ENCODE peak calls at places on chromosomes 4 and X, in five cellular contexts. P is GM12878, L is ovary, C is HepG2, T is uterus. Q is an unnamed sample.
A peak's percentile ranks its signal among the peaks of the same experiment; 100 is the strongest.

GRCh38 chr4:6772223-6772928 is 10.2 kb upstream of the KIAA0232 start:
- DNase-seq in T (no peak), C (no peak), P (no peak), L (no peak), Q (no peak)

GRCh38 chrX:132071260-132071659 is 48.2 kb downstream of the STK26 start:
- DNase-seq in T (no peak), L (no peak), P (no peak), C (peak; percentile 1), Q (no peak)

GRCh38 chrX:34275710-34276109 is 143.6 kb upstream of the FAM47A start:
- DNase-seq in P (no peak), C (no peak), T (no peak), L (no peak), Q (no peak)

GRCh38 chr4:134747108-134747805 is 545.7 kb upstream of the PABPC4L start:
- DNase-seq in T (no peak), L (no peak), P (no peak), C (peak; percentile 4), Q (no peak)

GRCh38 chr4:71765349-71765748 is 18.5 kb downstream of the GC start:
- DNase-seq in T (no peak), P (no peak), L (no peak), C (no peak), Q (peak; percentile 5)

GRCh38 chr4:11614426-11614825 is 185.7 kb upstream of the HS3ST1 start:
- DNase-seq in L (no peak), T (no peak), C (no peak), P (no peak), Q (no peak)

GRCh38 chrX:115459883-115460564 is 101.0 kb upstream of the PLS3 start:
- DNase-seq in L (no peak), C (no peak), P (no peak), T (no peak), Q (no peak)

GRCh38 chr4:75741027-75741426 is 16.6 kb downstream of the USO1 start:
- DNase-seq in L (no peak), T (no peak), C (no peak), P (no peak), Q (no peak)

GRCh38 chrX:9339603-9340569 is 125.0 kb upstream of the TBL1X start:
- DNase-seq in C (no peak), L (peak; percentile 55), T (peak; percentile 62), P (no peak), Q (no peak)

GRCh38 chrX:77447339-77448149 is at the start of gene FGF16:
- DNase-seq in C (no peak), P (no peak), L (no peak), T (no peak), Q (peak; percentile 7)

GRCh38 chr4:134544303-134544761 is 342.7 kb upstream of the PABPC4L start:
- DNase-seq in T (no peak), L (no peak), P (no peak), C (no peak), Q (peak; percentile 65)

GRCh38 chr4:123397276-123398150 is 918 bp downstream of the SPRY1 start:
- DNase-seq in L (peak; percentile 54), C (peak; percentile 75), P (no peak), T (peak; percentile 37), Q (peak; percentile 73)

GRCh38 chr4:8886625-8887406 is 15.2 kb upstream of the HMX1 start:
- DNase-seq in C (no peak), P (no peak), T (no peak), L (no peak), Q (no peak)

GRCh38 chr4:186906722-186907121 is 183.1 kb upstream of the FAT1 start:
- DNase-seq in P (no peak), C (no peak), L (no peak), T (no peak), Q (no peak)

GRCh38 chr4:41257257-41257900 is 651 bp downstream of the UCHL1 start:
- DNase-seq in P (no peak), C (no peak), L (peak; percentile 50), T (no peak), Q (peak; percentile 65)

GRCh38 chr4:140141196-140141845 is 12.7 kb downstream of the MAML3 start:
- DNase-seq in L (no peak), C (no peak), P (no peak), T (no peak), Q (peak; percentile 25)

GRCh38 chrX:100674705-100675104 is 30.7 kb downstream of the SRPX2 start:
- DNase-seq in P (no peak), L (no peak), T (no peak), C (no peak), Q (no peak)

GRCh38 chr4:109406337-109406931 is 27.2 kb upstream of the SEC24B start:
- DNase-seq in P (no peak), L (no peak), C (peak; percentile 43), T (no peak), Q (peak; percentile 33)

GRCh38 chr4:120616-121015 is 3.7 kb upstream of the ZNF718 start:
- DNase-seq in T (no peak), L (no peak), P (no peak), C (no peak), Q (no peak)

GRCh38 chr4:121408-122084 is 2.8 kb upstream of the ZNF718 start:
- DNase-seq in T (no peak), C (no peak), P (no peak), L (no peak), Q (no peak)

GRCh38 chr4:125085-125820 is 952 bp downstream of the ZNF718 start:
- DNase-seq in T (no peak), L (peak; percentile 22), C (no peak), P (no peak), Q (peak; percentile 71)

GRCh38 chr4:125833-126232 is 1.5 kb downstream of the ZNF718 start:
- DNase-seq in C (no peak), L (no peak), P (no peak), T (no peak), Q (peak; percentile 32)

GRCh38 chr4:124275-125081 is at the start of gene ZNF718:
- DNase-seq in P (peak; percentile 95), C (no peak), T (peak; percentile 95), L (peak; percentile 94), Q (peak; percentile 95)
- TF ChIP-seq POLR2A in P (peak; percentile 92), C (no peak), T (peak; percentile 67), L (peak; percentile 65), Q (no peak)

DNA sequence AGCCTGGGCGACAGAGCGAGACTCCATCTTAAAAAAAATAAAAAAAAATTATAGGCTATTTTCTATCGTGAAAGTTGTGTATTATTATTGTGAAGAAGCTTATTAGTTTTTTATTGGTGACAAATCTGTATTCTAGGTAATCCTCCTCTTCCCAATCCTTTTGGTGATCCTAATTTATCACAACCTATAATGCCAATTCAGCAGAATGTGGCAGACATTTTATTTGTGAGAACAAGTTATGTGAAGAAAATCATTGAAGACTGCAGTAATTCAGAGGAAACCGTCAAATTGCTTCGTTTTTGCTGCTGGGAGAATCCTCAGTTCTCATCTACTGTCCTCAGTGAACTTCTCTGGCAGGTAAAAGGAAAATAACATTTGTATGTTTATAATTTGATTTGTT is 109.4 kb upstream of the DDX3X start:
- DNase-seq in P (no peak), T (no peak), C (no peak), L (no peak), Q (no peak)
- H3K36me3 ChIP-seq in P (no peaks in the 10 kb centered on the region), T (no peaks in the 10 kb centered on the region), C (peaks cover 15% of the 10 kb centered on the region), L (no peaks in the 10 kb centered on the region), Q (peaks cover 22% of the 10 kb centered on the region)

GRCh38 chrX:41086627-41086932 is 1.3 kb downstream of the USP9X start:
- DNase-seq in C (no peak), P (no peak), L (no peak), T (no peak), Q (peak; percentile 66)

GRCh38 chrX:41084044-41084359 is 1.2 kb upstream of the USP9X start:
- DNase-seq in C (no peak), T (no peak), P (no peak), L (no peak), Q (no peak)

GRCh38 chrX:41085883-41086626 is 810 bp downstream of the USP9X start:
- DNase-seq in P (no peak), C (peak; percentile 30), L (peak; percentile 70), T (peak; percentile 69), Q (peak; percentile 60)

GRCh38 chrX:41084360-41085104 is 713 bp upstream of the USP9X start:
- DNase-seq in L (peak; percentile 99), T (peak; percentile 99), C (peak; percentile 87), P (peak; percentile 86), Q (peak; percentile 96)

GRCh38 chrX:41085105-41085882 is at the start of gene USP9X:
- DNase-seq in C (peak; percentile 66), P (peak; percentile 62), T (peak; percentile 95), L (peak; percentile 95), Q (peak; percentile 89)
- TF ChIP-seq POLR2A in C (peak; percentile 43), P (peak; percentile 76), T (peak; percentile 59), L (peak; percentile 57), Q (peak; percentile 73)

GRCh38 chrX:47199286-47199685 is 5.7 kb downstream of the UBA1 start:
- DNase-seq in C (no peak), P (no peak), T (no peak), L (no peak), Q (no peak)
- H3K36me3 ChIP-seq in C (peaks cover 48% of the 10 kb centered on the region), P (peaks cover 42% of the 10 kb centered on the region), T (no peaks in the 10 kb centered on the region), L (no peaks in the 10 kb centered on the region), Q (peaks cover 57% of the 10 kb centered on the region)

DNA sequence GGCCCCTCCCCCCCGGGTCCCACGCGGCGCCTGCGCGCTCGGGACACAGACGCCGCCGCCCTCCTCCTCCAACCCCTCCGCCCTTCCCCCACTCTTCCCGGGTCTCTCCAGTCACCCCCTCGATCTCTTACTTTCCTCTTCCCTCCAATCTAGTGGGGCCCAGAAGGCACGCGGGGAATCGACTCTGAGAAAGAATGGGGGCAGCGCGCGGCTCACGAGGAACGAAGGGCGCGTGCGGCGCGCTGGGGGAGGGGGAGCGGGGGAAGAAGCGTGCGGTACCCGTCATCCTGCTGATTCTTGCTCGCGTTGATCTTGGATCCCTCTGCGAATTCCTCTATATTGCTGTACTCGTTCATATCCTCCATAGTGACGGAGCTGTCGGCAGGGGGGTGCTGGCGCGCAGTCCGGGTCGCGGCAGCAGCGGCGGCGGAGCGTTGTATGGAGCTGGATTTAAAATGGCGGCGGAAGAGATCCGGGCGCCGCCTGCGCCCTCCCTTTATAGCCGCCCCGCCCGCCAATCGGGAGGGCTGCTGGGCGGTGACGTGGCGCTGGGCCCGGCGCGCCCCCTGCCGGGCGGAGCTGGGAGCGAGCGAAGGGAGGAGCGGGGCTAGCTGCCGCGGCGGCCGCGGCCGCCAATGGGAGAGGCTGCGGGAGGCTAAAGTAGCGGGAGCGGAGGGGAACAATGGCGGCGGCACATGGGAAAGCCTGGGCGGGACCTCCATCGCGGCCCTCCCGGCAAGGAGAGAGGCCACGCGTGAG is 1.1 kb downstream of the HNRNPDL start:
- DNase-seq in L (peak; percentile 93), C (peak; percentile 76), T (peak; percentile 88), P (peak; percentile 52), Q (peak; percentile 90)
- TF ChIP-seq POLR2A in L (peak; percentile 87), C (no peak), T (peak; percentile 80), P (peak; percentile 94), Q (peak; percentile 90)

GRCh38 chrX:149490100-149490499 is 15.0 kb downstream of the IDS start:
- DNase-seq in L (no peak), T (no peak), P (no peak), C (no peak), Q (no peak)
- H3K36me3 ChIP-seq in L (no peaks in the 10 kb centered on the region), T (no peaks in the 10 kb centered on the region), P (peaks cover 6% of the 10 kb centered on the region), C (no peaks in the 10 kb centered on the region), Q (peaks cover 16% of the 10 kb centered on the region)

GRCh38 chrX:120485562-120486520 is 16.7 kb upstream of the LAMP2 start:
- DNase-seq in P (peak; percentile 45), C (peak; percentile 94), T (peak; percentile 75), L (peak; percentile 68), Q (peak; percentile 75)
- TF ChIP-seq POLR2A in P (no peak), C (peak; percentile 43), T (no peak), L (peak; percentile 26), Q (peak; percentile 38)